ENCODE peak calls at places on chromosome 6, in four cellular contexts. G is HFF-Myc; V is stimulated activated CD8-positive, alpha-beta memory T cell treated with anti-CD3 and anti-CD28 coated beads, Interleukin-15, amount 100 ng/mL, for 4 hours; L is GM20000. M is an unnamed sample.

GRCh38 chr6:6842301-6842700 is 253.8 kb downstream of the LY86 start:
- DNase-seq in L (no peak), V (no peak), G (no peak), M (no peak)

GRCh38 chr6:24394061-24394460 is 8.7 kb upstream of the MRS2 start:
- DNase-seq in G (no peak), L (no peak), V (no peak), M (no peak)

GRCh38 chr6:105926318-105926717 is 159.8 kb upstream of the PRDM1 start:
- DNase-seq in L (no peak), G (no peak), V (no peak), M (no peak)

GRCh38 chr6:62999796-63000195 is 211.5 kb upstream of the FKBP1C start:
- DNase-seq in L (no peak), G (no peak), V (no peak), M (no peak)

GRCh38 chr6:157597461-157598312 is 216.7 kb downstream of the ZDHHC14 start:
- DNase-seq in G (no peak), L (peak), V (no peak), M (peak)

GRCh38 chr6:57284056-57284455 is 33.4 kb upstream of the PRIM2 start:
- DNase-seq in L (no peak), V (no peak), G (no peak), M (no peak)

GRCh38 chr6:10384719-10385511 is 30.0 kb downstream of the TFAP2A start:
- DNase-seq in V (no peak), L (no peak), G (no peak), M (no peak)

GRCh38 chr6:26296857-26297648 is 67.9 kb upstream of the BTN3A2 start:
- DNase-seq in L (no peak), V (no peak), G (no peak), M (no peak)

GRCh38 chr6:99434702-99435530 is 9.8 kb upstream of the PNISR start:
- DNase-seq in G (peak), L (peak), V (no peak), M (peak)

M was measured in hepatic stellate cell.